ENCODE peak calls at places on chromosomes 11 and 22, in eight cellular contexts. K is T1000; H is NCI-H460; R is BJ; P is skeletal muscle cell; U is SW 1271; L is mesothelial cell of epicardium; O is activated T-helper 9 cell treated with anti-CD3 and anti-CD28 coated beads, Interleukin-2, amount 50 U/mL, for 16 hours. A is an unnamed sample.

GRCh38 chr11:102981324-102981910 is 25.9 kb upstream of the MMP13 start:
- DNase-seq in K (no peak), H (no peak), R (no peak), P (no peak), U (no peak), L (no peak), O (no peak), A (no peak)

GRCh38 chr11:113253406-113253805 is 61.0 kb upstream of the TTC12 start:
- DNase-seq in K (no peak), H (no peak), R (no peak), P (no peak), U (no peak), L (no peak), O (no peak), A (no peak)

GRCh38 chr11:67687986-67688385 is 13.6 kb upstream of the ALDH3B2 start:
- DNase-seq in K (no peak), H (no peak), R (no peak), P (no peak), U (no peak), L (no peak), O (no peak), A (no peak)

GRCh38 chr11:86676533-86677154 is 4.2 kb upstream of the ME3 start:
- DNase-seq in K (no peak), H (no peak), R (no peak), P (no peak), U (peak), L (no peak), O (no peak), A (no peak)

GRCh38 chr22:28899199-28899853 is 16.0 kb downstream of the ZNRF3 start:
- DNase-seq in K (no peak), H (no peak), R (no peak), P (no peak), U (no peak), L (no peak), O (no peak), A (no peak)

GRCh38 chr11:63567044-63567840 is 4.1 kb upstream of the PLAAT2 start:
- DNase-seq in K (peak), H (peak), R (peak), P (peak), U (peak), L (no peak), O (peak), A (no peak)

GRCh38 chr11:71301046-71301857 is 48.9 kb upstream of the SHANK2 start:
- DNase-seq in K (no peak), H (no peak), R (no peak), P (no peak), U (no peak), L (peak), O (no peak), A (no peak)

GRCh38 chr11:65379698-65380459 is 2.6 kb downstream of the SLC25A45 start:
- DNase-seq in K (no peak), H (no peak), R (no peak), P (no peak), U (no peak), L (no peak), O (no peak), A (no peak)

GRCh38 chr11:87097582-87097981 is 59.8 kb downstream of the TMEM135 start:
- DNase-seq in K (no peak), H (peak), R (no peak), P (no peak), U (peak), L (no peak), O (no peak), A (no peak)

GRCh38 chr11:2988361-2988762 is 3.8 kb downstream of the NAP1L4 start:
- DNase-seq in K (no peak), H (no peak), R (no peak), P (no peak), U (no peak), L (no peak), O (no peak), A (no peak)